ENCODE peak calls at places on chromosomes 3 and 15, in eight cellular contexts. Y, J, F, A, Z, D, U and I are unnamed samples.

GRCh38 chr15:93929375-93930094 is 301.8 kb upstream of the MCTP2 start:
- DNase-seq in F (peak; percentile 19), Z (peak; percentile 89), D (peak; percentile 67), J (peak; percentile 98), A (peak; percentile 20), Y (peak; percentile 87), U (peak; percentile 91), I (peak; percentile 87)

GRCh38 chr3:78048698-78049097 is 1008.8 kb downstream of the ROBO2 start:
- DNase-seq in Z (no peak), U (no peak), D (no peak), J (no peak), Y (no peak), A (no peak), F (no peak), I (no peak)

GRCh38 chr3:100107227-100107626 is 7.1 kb downstream of the FILIP1L start:
- DNase-seq in D (no peak), J (no peak), Y (no peak), F (no peak), A (peak; percentile 6), U (no peak), Z (no peak), I (no peak)

GRCh38 chr3:141303481-141304223 is 64.7 kb upstream of the ZBTB38 start:
- DNase-seq in U (peak; percentile 86), A (peak; percentile 90), F (peak; percentile 74), J (peak; percentile 92), Z (no peak), Y (peak; percentile 78), D (no peak), I (peak; percentile 94)

GRCh38 chr3:99484871-99485270 is 153.5 kb upstream of the COL8A1 start:
- DNase-seq in U (peak; percentile 56), A (no peak), Y (peak; percentile 91), F (peak; percentile 49), Z (no peak), J (no peak), D (no peak), I (peak; percentile 75)

GRCh38 chr15:85380860-85381535 is 595 bp downstream of the AKAP13 start:
- DNase-seq in J (no peak), U (no peak), F (peak; percentile 90), D (peak; percentile 71), Z (peak; percentile 73), Y (peak; percentile 35), A (peak; percentile 61), I (peak; percentile 25)

GRCh38 chr3:33430061-33430460 is 10.1 kb downstream of the UBP1 start:
- DNase-seq in Y (no peak), D (no peak), Z (no peak), J (no peak), U (no peak), A (no peak), F (no peak), I (no peak)

GRCh38 chr15:47296911-47297310 is 420.4 kb upstream of the SEMA6D start:
- DNase-seq in U (no peak), D (no peak), Y (no peak), J (no peak), A (no peak), F (no peak), Z (no peak), I (no peak)

GRCh38 chr3:171802601-171802956 is 7.7 kb downstream of the PLD1 start:
- DNase-seq in Z (no peak), J (no peak), A (no peak), Y (no peak), U (no peak), F (no peak), D (no peak), I (no peak)

GRCh38 chr15:60212536-60212935 is 185.2 kb downstream of the ANXA2 start:
- DNase-seq in F (peak; percentile 27), Y (peak; percentile 31), J (no peak), Z (no peak), A (no peak), D (no peak), U (peak; percentile 5), I (no peak)

GRCh38 chr3:16849240-16849639 is 35.5 kb upstream of the PLCL2 start:
- DNase-seq in D (peak; percentile 69), J (peak; percentile 4), Y (no peak), U (peak; percentile 55), Z (peak; percentile 70), F (peak; percentile 58), A (peak; percentile 92), I (peak; percentile 53)

GRCh38 chr15:81304226-81304625 is 19.7 kb downstream of the STARD5 start:
- DNase-seq in J (peak; percentile 39), F (no peak), A (no peak), U (peak; percentile 68), Y (peak; percentile 69), Z (no peak), D (no peak), I (peak; percentile 71)

GRCh38 chr3:110789315-110789714 is 282.3 kb upstream of the NECTIN3 start:
- DNase-seq in D (no peak), F (no peak), Y (peak; percentile 59), A (no peak), J (peak; percentile 70), U (peak; percentile 39), Z (no peak), I (peak; percentile 32)

GRCh38 chr3:12461097-12461649 is 23.1 kb upstream of the TSEN2 start:
- DNase-seq in A (no peak), J (no peak), U (no peak), F (no peak), D (no peak), Z (no peak), Y (no peak), I (no peak)

GRCh38 chr3:37243811-37244748 is 69.7 kb upstream of the LRRFIP2 start:
- DNase-seq in F (peak; percentile 89), D (peak; percentile 95), Y (peak; percentile 84), J (peak; percentile 72), U (peak; percentile 83), A (peak; percentile 80), Z (peak; percentile 92), I (peak; percentile 77)

GRCh38 chr3:190494907-190495306 is 19.0 kb upstream of the IL1RAP start:
- DNase-seq in Y (no peak), Z (no peak), J (no peak), F (no peak), U (no peak), A (no peak), D (no peak), I (no peak)

GRCh38 chr3:17412950-17413530 is 329.4 kb downstream of the TBC1D5 start:
- DNase-seq in Y (peak; percentile 61), U (peak; percentile 52), Z (no peak), F (peak; percentile 82), J (peak; percentile 75), D (no peak), A (peak; percentile 58), I (peak; percentile 78)

GRCh38 chr15:65680544-65680943 is 58.8 kb downstream of the SLC24A1 start:
- DNase-seq in F (no peak), D (no peak), Y (no peak), J (no peak), U (no peak), A (no peak), Z (no peak), I (no peak)

GRCh38 chr15:65676123-65676522 is 54.4 kb downstream of the SLC24A1 start:
- DNase-seq in D (no peak), F (no peak), J (no peak), A (no peak), Z (no peak), Y (no peak), U (no peak), I (no peak)

DNA sequence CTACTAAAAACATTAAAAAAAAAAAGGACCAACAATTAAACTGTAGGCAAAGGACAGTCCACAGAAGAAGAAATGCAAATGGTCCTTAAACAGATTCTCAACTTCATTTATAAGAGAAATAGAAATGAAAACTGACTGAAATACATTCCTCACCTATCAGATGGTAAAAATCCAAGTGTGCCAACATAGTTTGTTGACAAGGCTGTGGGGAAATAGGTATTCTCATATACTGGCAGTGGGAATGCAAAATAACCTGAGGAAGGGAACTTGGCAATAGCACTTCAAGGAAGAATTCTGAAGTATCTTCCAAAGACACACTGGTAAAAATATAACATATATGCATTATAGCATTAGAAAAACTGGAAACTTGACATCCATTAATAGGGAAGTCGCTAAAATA is 53.8 kb downstream of the SLC24A1 start:
- DNase-seq in A (no peak), Z (no peak), D (no peak), F (no peak), U (no peak), Y (no peak), J (no peak), I (no peak)
- H3K4me3 ChIP-seq in A (no peak overlapping the region), Z (no peak overlapping the region), D (no peak overlapping the region), F (no peak overlapping the region), U (no peak overlapping the region), Y (no peak overlapping the region), J (no peak overlapping the region), I (no peak overlapping the region)

DNA sequence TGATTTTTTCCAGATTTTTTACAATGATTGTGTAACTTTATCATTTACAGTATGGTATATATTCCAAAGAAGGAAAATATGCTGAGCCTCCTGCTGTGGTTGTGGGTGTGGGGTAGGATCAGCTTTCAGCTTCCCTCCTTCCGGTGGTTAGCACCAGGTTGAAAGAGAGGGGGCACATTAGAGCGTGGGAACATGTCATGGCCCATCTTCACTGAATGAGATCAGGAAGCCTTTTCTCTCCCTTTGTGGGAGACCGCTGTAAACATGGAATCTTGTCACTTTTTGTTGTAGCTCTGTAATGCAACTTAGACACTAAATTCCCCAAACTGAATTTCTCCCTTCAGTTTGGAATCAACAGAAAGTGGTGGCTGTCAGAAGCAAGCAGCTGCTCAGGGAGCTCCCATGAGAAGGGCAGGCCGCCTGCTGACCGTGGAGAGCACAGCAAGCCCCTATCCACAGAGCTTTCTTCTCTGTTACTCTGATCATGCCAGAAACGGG is 86.7 kb upstream of the LIMD1 start:
- DNase-seq in Y (no peak), F (peak; percentile 76), Z (no peak), D (peak; percentile 73), A (no peak), U (peak; percentile 78), J (peak; percentile 29), I (peak; percentile 67)
- TF ChIP-seq CTCF in Y (peak; percentile 48), F (peak; percentile 60), Z (no peak), D (no peak), A (no peak), U (peak; percentile 83), J (peak; percentile 49), I (peak; percentile 71)

GRCh38 chr15:95931619-95932018 is 398.9 kb upstream of the NR2F2 start:
- DNase-seq in Z (no peak), F (no peak), Y (no peak), U (no peak), A (no peak), J (no peak), D (no peak), I (no peak)

GRCh38 chr15:95932141-95932540 is 398.4 kb upstream of the NR2F2 start:
- DNase-seq in U (no peak), J (no peak), Y (no peak), A (no peak), Z (no peak), D (no peak), F (no peak), I (no peak)

GRCh38 chr15:95930659-95931375 is 399.7 kb upstream of the NR2F2 start:
- DNase-seq in J (no peak), F (no peak), A (no peak), Y (no peak), U (no peak), Z (no peak), D (no peak), I (no peak)

GRCh38 chr15:95935852-95936251 is 394.6 kb upstream of the NR2F2 start:
- DNase-seq in J (no peak), D (no peak), F (no peak), U (no peak), Z (no peak), Y (no peak), A (no peak), I (no peak)

GRCh38 chr15:95932676-95933075 is 397.8 kb upstream of the NR2F2 start:
- DNase-seq in J (no peak), D (no peak), A (no peak), Y (peak; percentile 77), F (no peak), U (peak; percentile 34), Z (no peak), I (peak; percentile 23)
- H3K4me3 ChIP-seq in J (no peak overlapping the region), D (no peak overlapping the region), A (no peak overlapping the region), Y (no peak overlapping the region), F (no peak overlapping the region), U (no peak overlapping the region), Z (no peak overlapping the region), I (no peak overlapping the region)

GRCh38 chr15:88467935-88468528 is 524 bp downstream of the MRPS11 start:
- DNase-seq in D (no peak), U (no peak), Y (peak; percentile 9), F (peak; percentile 20), A (peak; percentile 34), Z (no peak), J (peak; percentile 18), I (peak; percentile 35)
- TF ChIP-seq CTCF in D (no peak), U (peak; percentile 62), Y (peak; percentile 47), F (peak; percentile 38), A (no peak), Z (no peak), J (peak; percentile 52), I (peak; percentile 46)